ENCODE peak calls at places on chromosomes 1 and 21, in seven cellular contexts. One of them, this sample, is unnamed.
A peak's percentile ranks its signal among the peaks of the same experiment; 100 is the strongest.

GRCh38 chr1:8875216-8875861 is 3.1 kb downstream of the ENO1 start:
- DNase-seq in endodermal cell: no peak
- DNase-seq in GM06990: no peak
- DNase-seq in right atrium auricular region: no peak
- DNase-seq in GM10248: no peak
- DNase-seq in AG04450: no peak
- DNase-seq in fibroblast of villous mesenchyme: no peak
- DNase-seq in this sample: no peak

GRCh38 chr1:39799770-39800470 is 11.3 kb upstream of the BMP8B start:
- DNase-seq in GM10248: peak; percentile 73
- DNase-seq in endodermal cell: peak; percentile 95
- DNase-seq in fibroblast of villous mesenchyme: peak; percentile 66
- DNase-seq in AG04450: peak; percentile 33
- DNase-seq in GM06990: peak; percentile 74
- DNase-seq in right atrium auricular region: peak; percentile 62
- DNase-seq in this sample: peak; percentile 82

GRCh38 chr1:198132060-198132781 is 24.6 kb upstream of the NEK7 start:
- DNase-seq in GM10248: peak; percentile 43
- DNase-seq in right atrium auricular region: no peak
- DNase-seq in GM06990: peak; percentile 11
- DNase-seq in endodermal cell: no peak
- DNase-seq in AG04450: no peak
- DNase-seq in fibroblast of villous mesenchyme: no peak
- DNase-seq in this sample: no peak

GRCh38 chr1:81650741-81651140 is 150.0 kb upstream of the ADGRL2 start:
- DNase-seq in GM06990: no peak
- DNase-seq in fibroblast of villous mesenchyme: no peak
- DNase-seq in AG04450: no peak
- DNase-seq in endodermal cell: no peak
- DNase-seq in GM10248: no peak
- DNase-seq in right atrium auricular region: no peak
- DNase-seq in this sample: no peak

GRCh38 chr1:51574796-51575195 is 42.1 kb upstream of the OSBPL9 start:
- DNase-seq in endodermal cell: no peak
- DNase-seq in GM06990: no peak
- DNase-seq in fibroblast of villous mesenchyme: no peak
- DNase-seq in right atrium auricular region: no peak
- DNase-seq in GM10248: no peak
- DNase-seq in AG04450: no peak
- DNase-seq in this sample: no peak

GRCh38 chr1:33388989-33389771 is 41.7 kb downstream of the PHC2 start:
- DNase-seq in fibroblast of villous mesenchyme: peak; percentile 87
- DNase-seq in AG04450: no peak
- DNase-seq in endodermal cell: no peak
- DNase-seq in right atrium auricular region: no peak
- DNase-seq in GM10248: no peak
- DNase-seq in GM06990: no peak
- DNase-seq in this sample: no peak

GRCh38 chr1:72063364-72063763 is 219.0 kb downstream of the NEGR1 start:
- DNase-seq in endodermal cell: no peak
- DNase-seq in right atrium auricular region: no peak
- DNase-seq in fibroblast of villous mesenchyme: no peak
- DNase-seq in AG04450: no peak
- DNase-seq in GM10248: no peak
- DNase-seq in GM06990: no peak
- DNase-seq in this sample: no peak

GRCh38 chr1:61892977-61893376 is 150.7 kb downstream of the PATJ start:
- DNase-seq in GM06990: no peak
- DNase-seq in AG04450: no peak
- DNase-seq in GM10248: no peak
- DNase-seq in fibroblast of villous mesenchyme: no peak
- DNase-seq in endodermal cell: no peak
- DNase-seq in right atrium auricular region: no peak
- DNase-seq in this sample: no peak

GRCh38 chr21:33199516-33200217 is 30.1 kb upstream of the IFNAR2 start:
- DNase-seq in right atrium auricular region: peak; percentile 88
- DNase-seq in endodermal cell: peak; percentile 88
- DNase-seq in AG04450: peak; percentile 82
- DNase-seq in fibroblast of villous mesenchyme: peak; percentile 96
- DNase-seq in GM06990: peak; percentile 40
- DNase-seq in GM10248: peak; percentile 73
- DNase-seq in this sample: peak; percentile 76

GRCh38 chr1:225735252-225736149 is 42.1 kb upstream of the SRP9 start:
- DNase-seq in endodermal cell: no peak
- DNase-seq in GM10248: no peak
- DNase-seq in AG04450: peak; percentile 81
- DNase-seq in right atrium auricular region: peak; percentile 93
- DNase-seq in GM06990: no peak
- DNase-seq in fibroblast of villous mesenchyme: peak; percentile 96
- DNase-seq in this sample: peak; percentile 37
- TF ChIP-seq CTCF in endodermal cell: no peak
- TF ChIP-seq CTCF in GM10248: no peak
- TF ChIP-seq CTCF in AG04450: no peak
- TF ChIP-seq CTCF in right atrium auricular region: no peak
- TF ChIP-seq CTCF in GM06990: no peak
- TF ChIP-seq CTCF in fibroblast of villous mesenchyme: no peak
- TF ChIP-seq CTCF in this sample: no peak

GRCh38 chr1:201763439-201764140 is 65.4 kb upstream of the IPO9 start:
- DNase-seq in AG04450: no peak
- DNase-seq in right atrium auricular region: no peak
- DNase-seq in GM06990: no peak
- DNase-seq in endodermal cell: no peak
- DNase-seq in GM10248: no peak
- DNase-seq in fibroblast of villous mesenchyme: peak; percentile 70
- DNase-seq in this sample: no peak
- TF ChIP-seq CTCF in AG04450: no peak
- TF ChIP-seq CTCF in right atrium auricular region: no peak
- TF ChIP-seq CTCF in GM06990: no peak
- TF ChIP-seq CTCF in endodermal cell: no peak
- TF ChIP-seq CTCF in GM10248: no peak
- TF ChIP-seq CTCF in fibroblast of villous mesenchyme: no peak
- TF ChIP-seq CTCF in this sample: no peak

GRCh38 chr1:48061162-48062136 is 64.3 kb upstream of the TRABD2B start:
- DNase-seq in fibroblast of villous mesenchyme: peak; percentile 76
- DNase-seq in GM10248: peak; percentile 47
- DNase-seq in GM06990: no peak
- DNase-seq in right atrium auricular region: peak; percentile 80
- DNase-seq in AG04450: no peak
- DNase-seq in endodermal cell: peak; percentile 90
- DNase-seq in this sample: peak; percentile 62
- TF ChIP-seq CTCF in fibroblast of villous mesenchyme: peak; percentile 77
- TF ChIP-seq CTCF in GM10248: peak; percentile 46
- TF ChIP-seq CTCF in GM06990: peak; percentile 67
- TF ChIP-seq CTCF in right atrium auricular region: peak; percentile 48
- TF ChIP-seq CTCF in AG04450: peak; percentile 61
- TF ChIP-seq CTCF in endodermal cell: peak; percentile 88
- TF ChIP-seq CTCF in this sample: no peak

GRCh38 chr1:35567947-35568558 is 5.1 kb upstream of the TFAP2E start:
- DNase-seq in GM10248: no peak
- DNase-seq in fibroblast of villous mesenchyme: no peak
- DNase-seq in GM06990: no peak
- DNase-seq in AG04450: no peak
- DNase-seq in endodermal cell: no peak
- DNase-seq in right atrium auricular region: no peak
- DNase-seq in this sample: no peak

GRCh38 chr1:35564037-35564883 is 6.7 kb downstream of the NCDN start:
- DNase-seq in GM10248: peak; percentile 86
- DNase-seq in GM06990: no peak
- DNase-seq in endodermal cell: peak; percentile 95
- DNase-seq in AG04450: no peak
- DNase-seq in fibroblast of villous mesenchyme: peak; percentile 83
- DNase-seq in right atrium auricular region: peak; percentile 79
- DNase-seq in this sample: peak; percentile 82

GRCh38 chr1:35563166-35563565 is 5.6 kb downstream of the NCDN start:
- DNase-seq in AG04450: no peak
- DNase-seq in fibroblast of villous mesenchyme: no peak
- DNase-seq in endodermal cell: no peak
- DNase-seq in GM10248: no peak
- DNase-seq in right atrium auricular region: no peak
- DNase-seq in GM06990: no peak
- DNase-seq in this sample: no peak

GRCh38 chr1:35565742-35566133 is 7.4 kb upstream of the TFAP2E start:
- DNase-seq in endodermal cell: peak; percentile 30
- DNase-seq in GM06990: no peak
- DNase-seq in right atrium auricular region: no peak
- DNase-seq in GM10248: no peak
- DNase-seq in AG04450: no peak
- DNase-seq in fibroblast of villous mesenchyme: no peak
- DNase-seq in this sample: no peak

DNA sequence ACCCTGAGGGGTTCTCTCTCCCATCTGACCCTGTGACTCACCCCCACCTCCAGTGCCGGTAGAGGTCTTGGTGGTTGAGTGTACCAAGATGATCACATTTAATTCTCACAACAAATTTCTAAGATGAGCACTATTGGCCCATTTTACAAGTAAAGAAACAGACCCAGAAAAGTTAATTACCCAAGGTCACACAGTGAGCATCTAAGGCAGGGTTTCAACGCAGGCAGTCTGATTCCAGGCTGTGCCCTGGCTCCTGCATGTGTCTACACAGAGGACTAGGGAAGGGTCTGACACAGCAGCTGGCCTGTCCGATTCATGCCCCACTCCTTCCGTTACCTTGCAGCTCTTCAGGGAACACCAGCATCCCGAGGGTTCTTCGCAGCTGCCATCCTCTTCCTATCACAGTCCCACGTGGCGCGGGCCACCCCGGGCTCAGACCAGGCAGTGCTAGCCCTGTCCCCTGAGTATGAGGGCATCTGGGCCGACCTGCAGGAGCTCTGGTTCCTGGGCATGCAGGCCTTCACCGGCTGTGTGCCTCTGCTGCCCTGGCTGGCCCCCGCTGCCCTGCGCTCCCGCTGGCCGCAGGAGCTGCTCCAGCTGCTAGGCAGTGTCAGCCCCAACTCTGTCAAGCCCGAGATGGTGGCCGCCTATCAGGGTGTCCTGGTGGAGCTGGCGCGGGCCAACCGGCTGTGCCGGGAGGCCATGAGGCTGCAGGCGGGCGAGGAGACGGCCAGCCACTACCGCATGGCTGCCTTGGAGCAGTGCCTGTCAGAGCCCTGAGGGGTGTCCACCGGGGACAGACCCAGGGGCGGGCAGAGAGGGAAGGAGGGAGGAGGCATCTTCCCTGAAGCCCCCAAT is 7.5 kb downstream of the NCDN start:
- DNase-seq in fibroblast of villous mesenchyme: no peak
- DNase-seq in GM10248: no peak
- DNase-seq in AG04450: no peak
- DNase-seq in GM06990: no peak
- DNase-seq in endodermal cell: no peak
- DNase-seq in right atrium auricular region: no peak
- DNase-seq in this sample: no peak
- TF ChIP-seq CTCF in fibroblast of villous mesenchyme: no peak
- TF ChIP-seq CTCF in GM10248: no peak
- TF ChIP-seq CTCF in AG04450: no peak
- TF ChIP-seq CTCF in GM06990: no peak
- TF ChIP-seq CTCF in endodermal cell: peak; percentile 10
- TF ChIP-seq CTCF in right atrium auricular region: no peak
- TF ChIP-seq CTCF in this sample: no peak

GRCh38 chr1:203167026-203167912 is 8.4 kb downstream of the MYBPH start:
- DNase-seq in GM06990: no peak
- DNase-seq in endodermal cell: no peak
- DNase-seq in right atrium auricular region: no peak
- DNase-seq in GM10248: no peak
- DNase-seq in fibroblast of villous mesenchyme: peak; percentile 15
- DNase-seq in AG04450: no peak
- DNase-seq in this sample: no peak

GRCh38 chr1:203165800-203166161 is 9.8 kb downstream of the MYBPH start:
- DNase-seq in AG04450: no peak
- DNase-seq in fibroblast of villous mesenchyme: no peak
- DNase-seq in endodermal cell: no peak
- DNase-seq in GM10248: no peak
- DNase-seq in right atrium auricular region: no peak
- DNase-seq in GM06990: no peak
- DNase-seq in this sample: no peak

GRCh38 chr1:203165101-203165799 is 10.4 kb downstream of the MYBPH start:
- DNase-seq in endodermal cell: no peak
- DNase-seq in right atrium auricular region: no peak
- DNase-seq in AG04450: no peak
- DNase-seq in GM10248: no peak
- DNase-seq in GM06990: no peak
- DNase-seq in fibroblast of villous mesenchyme: no peak
- DNase-seq in this sample: no peak

GRCh38 chr1:203167913-203168200 is 7.8 kb downstream of the MYBPH start:
- DNase-seq in GM10248: no peak
- DNase-seq in endodermal cell: no peak
- DNase-seq in GM06990: no peak
- DNase-seq in right atrium auricular region: no peak
- DNase-seq in AG04450: no peak
- DNase-seq in fibroblast of villous mesenchyme: no peak
- DNase-seq in this sample: no peak

GRCh38 chr1:203166192-203166940 is 9.3 kb downstream of the MYBPH start:
- DNase-seq in GM10248: peak; percentile 59
- DNase-seq in AG04450: no peak
- DNase-seq in fibroblast of villous mesenchyme: no peak
- DNase-seq in right atrium auricular region: no peak
- DNase-seq in endodermal cell: peak; percentile 75
- DNase-seq in GM06990: no peak
- DNase-seq in this sample: peak; percentile 58
- TF ChIP-seq CTCF in GM10248: peak; percentile 34
- TF ChIP-seq CTCF in AG04450: peak; percentile 35
- TF ChIP-seq CTCF in fibroblast of villous mesenchyme: peak; percentile 27
- TF ChIP-seq CTCF in right atrium auricular region: no peak
- TF ChIP-seq CTCF in endodermal cell: peak; percentile 70
- TF ChIP-seq CTCF in GM06990: peak; percentile 53
- TF ChIP-seq CTCF in this sample: no peak

This sample was measured in Calu3.